ENCODE peak calls at places on chromosomes 5 and 9, in ten cellular contexts. One of them, this sample, is unnamed.

GRCh38 chr9:14899042-14899814 is 11.0 kb downstream of the FREM1 start:
- DNase-seq in GM12864: no peak
- DNase-seq in uterus: no peak
- DNase-seq in CD8-positive, alpha-beta memory T cell: no peak
- DNase-seq in HAP-1: no peak
- DNase-seq in amniotic stem cell: no peak
- DNase-seq in globus pallidus: no peak
- DNase-seq in M059J: no peak
- DNase-seq in mammary epithelial cell: no peak
- DNase-seq in pancreas: no peak
- DNase-seq in this sample: no peak

GRCh38 chr5:80254767-80255424 is 952 bp downstream of the SERINC5 start:
- DNase-seq in GM12864: no peak
- DNase-seq in uterus: no peak
- DNase-seq in CD8-positive, alpha-beta memory T cell: peak
- DNase-seq in HAP-1: no peak
- DNase-seq in amniotic stem cell: no peak
- DNase-seq in globus pallidus: peak
- DNase-seq in M059J: peak
- DNase-seq in mammary epithelial cell: peak
- DNase-seq in pancreas: no peak
- DNase-seq in this sample: peak

GRCh38 chr9:99971410-99971809 is 65.0 kb downstream of the STX17 start:
- DNase-seq in GM12864: no peak
- DNase-seq in uterus: no peak
- DNase-seq in CD8-positive, alpha-beta memory T cell: no peak
- DNase-seq in HAP-1: no peak
- DNase-seq in amniotic stem cell: no peak
- DNase-seq in globus pallidus: no peak
- DNase-seq in M059J: no peak
- DNase-seq in mammary epithelial cell: no peak
- DNase-seq in pancreas: no peak
- DNase-seq in this sample: no peak

GRCh38 chr5:112390327-112390726 is 28.8 kb downstream of the EPB41L4A start:
- DNase-seq in GM12864: no peak
- DNase-seq in uterus: no peak
- DNase-seq in CD8-positive, alpha-beta memory T cell: no peak
- DNase-seq in HAP-1: no peak
- DNase-seq in amniotic stem cell: no peak
- DNase-seq in globus pallidus: no peak
- DNase-seq in M059J: no peak
- DNase-seq in mammary epithelial cell: no peak
- DNase-seq in pancreas: peak
- DNase-seq in this sample: no peak

GRCh38 chr5:91383956-91384300 is 811 bp upstream of the ARRDC3 start:
- DNase-seq in GM12864: no peak
- DNase-seq in uterus: no peak
- DNase-seq in CD8-positive, alpha-beta memory T cell: no peak
- DNase-seq in HAP-1: peak
- DNase-seq in amniotic stem cell: no peak
- DNase-seq in globus pallidus: no peak
- DNase-seq in M059J: peak
- DNase-seq in mammary epithelial cell: no peak
- DNase-seq in pancreas: no peak
- DNase-seq in this sample: no peak

GRCh38 chr5:154945695-154946301 is 4.9 kb downstream of the MRPL22 start:
- DNase-seq in GM12864: no peak
- DNase-seq in uterus: no peak
- DNase-seq in CD8-positive, alpha-beta memory T cell: no peak
- DNase-seq in HAP-1: no peak
- DNase-seq in amniotic stem cell: no peak
- DNase-seq in globus pallidus: peak
- DNase-seq in M059J: peak
- DNase-seq in mammary epithelial cell: no peak
- DNase-seq in pancreas: no peak
- DNase-seq in this sample: peak

GRCh38 chr5:90994796-90995195 is 388.3 kb downstream of the ARRDC3 start:
- DNase-seq in GM12864: no peak
- DNase-seq in uterus: no peak
- DNase-seq in CD8-positive, alpha-beta memory T cell: no peak
- DNase-seq in HAP-1: no peak
- DNase-seq in amniotic stem cell: no peak
- DNase-seq in globus pallidus: no peak
- DNase-seq in M059J: no peak
- DNase-seq in mammary epithelial cell: peak
- DNase-seq in pancreas: no peak
- DNase-seq in this sample: no peak

GRCh38 chr5:81334304-81335061 is 33.1 kb downstream of the ZCCHC9 start:
- DNase-seq in GM12864: no peak
- DNase-seq in uterus: peak
- DNase-seq in CD8-positive, alpha-beta memory T cell: no peak
- DNase-seq in HAP-1: no peak
- DNase-seq in amniotic stem cell: no peak
- DNase-seq in globus pallidus: no peak
- DNase-seq in M059J: no peak
- DNase-seq in mammary epithelial cell: no peak
- DNase-seq in pancreas: no peak
- DNase-seq in this sample: no peak

GRCh38 chr9:115717298-115717697 is 436.3 kb upstream of the PAPPA start:
- DNase-seq in GM12864: no peak
- DNase-seq in uterus: no peak
- DNase-seq in CD8-positive, alpha-beta memory T cell: no peak
- DNase-seq in HAP-1: no peak
- DNase-seq in amniotic stem cell: no peak
- DNase-seq in globus pallidus: no peak
- DNase-seq in M059J: peak
- DNase-seq in mammary epithelial cell: peak
- DNase-seq in pancreas: no peak
- DNase-seq in this sample: no peak

GRCh38 chr9:98500337-98500919 is 208.3 kb downstream of the GABBR2 start:
- DNase-seq in GM12864: no peak
- DNase-seq in uterus: no peak
- DNase-seq in CD8-positive, alpha-beta memory T cell: no peak
- DNase-seq in HAP-1: no peak
- DNase-seq in amniotic stem cell: no peak
- DNase-seq in globus pallidus: no peak
- DNase-seq in M059J: no peak
- DNase-seq in mammary epithelial cell: no peak
- DNase-seq in pancreas: no peak
- DNase-seq in this sample: no peak

GRCh38 chr9:100324594-100325200 is 28.0 kb downstream of the TEX10 start:
- DNase-seq in GM12864: no peak
- DNase-seq in uterus: no peak
- DNase-seq in CD8-positive, alpha-beta memory T cell: no peak
- DNase-seq in HAP-1: peak
- DNase-seq in amniotic stem cell: no peak
- DNase-seq in globus pallidus: peak
- DNase-seq in M059J: peak
- DNase-seq in mammary epithelial cell: no peak
- DNase-seq in pancreas: no peak
- DNase-seq in this sample: peak

GRCh38 chr9:96122756-96123155 is 179.2 kb downstream of the HSD17B3 start:
- DNase-seq in GM12864: no peak
- DNase-seq in uterus: no peak
- DNase-seq in CD8-positive, alpha-beta memory T cell: no peak
- DNase-seq in HAP-1: no peak
- DNase-seq in amniotic stem cell: no peak
- DNase-seq in globus pallidus: no peak
- DNase-seq in M059J: peak
- DNase-seq in mammary epithelial cell: no peak
- DNase-seq in pancreas: no peak
- DNase-seq in this sample: no peak

GRCh38 chr5:120919017-120919416 is 454.9 kb downstream of the PRR16 start:
- DNase-seq in GM12864: no peak
- DNase-seq in uterus: no peak
- DNase-seq in CD8-positive, alpha-beta memory T cell: no peak
- DNase-seq in HAP-1: no peak
- DNase-seq in amniotic stem cell: no peak
- DNase-seq in globus pallidus: no peak
- DNase-seq in M059J: peak
- DNase-seq in mammary epithelial cell: no peak
- DNase-seq in pancreas: no peak
- DNase-seq in this sample: no peak

GRCh38 chr5:157506981-157507780 is 47.2 kb downstream of the NIPAL4 start:
- DNase-seq in GM12864: no peak
- DNase-seq in uterus: no peak
- DNase-seq in CD8-positive, alpha-beta memory T cell: no peak
- DNase-seq in HAP-1: no peak
- DNase-seq in amniotic stem cell: no peak
- DNase-seq in globus pallidus: no peak
- DNase-seq in M059J: peak
- DNase-seq in mammary epithelial cell: peak
- DNase-seq in pancreas: no peak
- DNase-seq in this sample: no peak

GRCh38 chr5:175692996-175693700 is 35.3 kb downstream of the HRH2 start:
- DNase-seq in GM12864: no peak
- DNase-seq in uterus: no peak
- DNase-seq in CD8-positive, alpha-beta memory T cell: no peak
- DNase-seq in HAP-1: no peak
- DNase-seq in amniotic stem cell: no peak
- DNase-seq in globus pallidus: no peak
- DNase-seq in M059J: no peak
- DNase-seq in mammary epithelial cell: no peak
- DNase-seq in pancreas: no peak
- DNase-seq in this sample: no peak

GRCh38 chr5:134566741-134567221 is 41.3 kb downstream of the JADE2 start:
- DNase-seq in GM12864: no peak
- DNase-seq in uterus: no peak
- DNase-seq in CD8-positive, alpha-beta memory T cell: no peak
- DNase-seq in HAP-1: no peak
- DNase-seq in amniotic stem cell: no peak
- DNase-seq in globus pallidus: no peak
- DNase-seq in M059J: no peak
- DNase-seq in mammary epithelial cell: no peak
- DNase-seq in pancreas: no peak
- DNase-seq in this sample: no peak

GRCh38 chr9:132892383-132892782 is 13.7 kb downstream of the SPACA9 start:
- DNase-seq in GM12864: no peak
- DNase-seq in uterus: no peak
- DNase-seq in CD8-positive, alpha-beta memory T cell: no peak
- DNase-seq in HAP-1: no peak
- DNase-seq in amniotic stem cell: no peak
- DNase-seq in globus pallidus: no peak
- DNase-seq in M059J: no peak
- DNase-seq in mammary epithelial cell: no peak
- DNase-seq in pancreas: no peak
- DNase-seq in this sample: no peak

GRCh38 chr9:112728401-112728800 is 10.5 kb upstream of the INIP start:
- DNase-seq in GM12864: no peak
- DNase-seq in uterus: no peak
- DNase-seq in CD8-positive, alpha-beta memory T cell: no peak
- DNase-seq in HAP-1: no peak
- DNase-seq in amniotic stem cell: no peak
- DNase-seq in globus pallidus: no peak
- DNase-seq in M059J: no peak
- DNase-seq in mammary epithelial cell: no peak
- DNase-seq in pancreas: no peak
- DNase-seq in this sample: no peak

GRCh38 chr5:107103522-107103921 is 567.2 kb downstream of the EFNA5 start:
- DNase-seq in GM12864: no peak
- DNase-seq in uterus: no peak
- DNase-seq in CD8-positive, alpha-beta memory T cell: no peak
- DNase-seq in HAP-1: no peak
- DNase-seq in amniotic stem cell: no peak
- DNase-seq in globus pallidus: no peak
- DNase-seq in M059J: no peak
- DNase-seq in mammary epithelial cell: no peak
- DNase-seq in pancreas: no peak
- DNase-seq in this sample: no peak

GRCh38 chr5:143064207-143064606 is 294.0 kb downstream of the ARHGAP26 start:
- DNase-seq in GM12864: no peak
- DNase-seq in uterus: no peak
- DNase-seq in CD8-positive, alpha-beta memory T cell: no peak
- DNase-seq in HAP-1: no peak
- DNase-seq in amniotic stem cell: no peak
- DNase-seq in globus pallidus: no peak
- DNase-seq in M059J: peak
- DNase-seq in mammary epithelial cell: peak
- DNase-seq in pancreas: no peak
- DNase-seq in this sample: no peak